ENCODE peak calls at places on chromosome 10, in four cellular contexts. One of them, this sample, is unnamed.

GRCh38 chr10:80132299-80133139 is at the start of gene PLAC9:
- DNase-seq in fibroblast of pulmonary artery: peak; percentile 52
- DNase-seq in nephron progenitor cell: peak; percentile 71
- DNase-seq in ovary: peak; percentile 66
- DNase-seq in this sample: no peak

GRCh38 chr10:118970770-118971169 is 58.7 kb upstream of the NANOS1 start:
- DNase-seq in fibroblast of pulmonary artery: no peak
- DNase-seq in nephron progenitor cell: no peak
- DNase-seq in ovary: no peak
- DNase-seq in this sample: no peak

GRCh38 chr10:6722616-6723004 is 142.5 kb upstream of the PRKCQ start:
- DNase-seq in nephron progenitor cell: no peak
- DNase-seq in ovary: no peak
- DNase-seq in fibroblast of pulmonary artery: peak; percentile 59
- DNase-seq in this sample: peak; percentile 78

GRCh38 chr10:128180843-128181242 is 54.6 kb upstream of the MKI67 start:
- DNase-seq in ovary: no peak
- DNase-seq in nephron progenitor cell: no peak
- DNase-seq in fibroblast of pulmonary artery: no peak
- DNase-seq in this sample: no peak

GRCh38 chr10:47354900-47355299 is 6.7 kb downstream of the RBP3 start:
- DNase-seq in fibroblast of pulmonary artery: no peak
- DNase-seq in nephron progenitor cell: no peak
- DNase-seq in ovary: no peak
- DNase-seq in this sample: no peak

GRCh38 chr10:110610308-110610774 is 33.8 kb upstream of the RBM20 start:
- DNase-seq in fibroblast of pulmonary artery: peak; percentile 58
- DNase-seq in ovary: no peak
- DNase-seq in nephron progenitor cell: peak; percentile 58
- DNase-seq in this sample: peak; percentile 32

GRCh38 chr10:12419279-12419847 is 70.0 kb downstream of the CAMK1D start:
- DNase-seq in nephron progenitor cell: no peak
- DNase-seq in fibroblast of pulmonary artery: peak; percentile 88
- DNase-seq in ovary: no peak
- DNase-seq in this sample: peak; percentile 95

GRCh38 chr10:53737132-53737531 is 964.5 kb upstream of the MBL2 start:
- DNase-seq in nephron progenitor cell: no peak
- DNase-seq in ovary: no peak
- DNase-seq in fibroblast of pulmonary artery: no peak
- DNase-seq in this sample: no peak

GRCh38 chr10:6187278-6187677 is 15.5 kb upstream of the PFKFB3 start:
- DNase-seq in ovary: no peak
- DNase-seq in nephron progenitor cell: no peak
- DNase-seq in fibroblast of pulmonary artery: no peak
- DNase-seq in this sample: no peak

GRCh38 chr10:100483876-100484666 is 21.3 kb downstream of the WNT8B start:
- DNase-seq in fibroblast of pulmonary artery: no peak
- DNase-seq in ovary: no peak
- DNase-seq in nephron progenitor cell: no peak
- DNase-seq in this sample: no peak

GRCh38 chr10:10499839-10500238 is 517.8 kb upstream of the CELF2 start:
- DNase-seq in fibroblast of pulmonary artery: peak; percentile 78
- DNase-seq in ovary: no peak
- DNase-seq in nephron progenitor cell: no peak
- DNase-seq in this sample: peak; percentile 42

GRCh38 chr10:25047902-25048301 is 31.5 kb downstream of the THNSL1 start:
- DNase-seq in fibroblast of pulmonary artery: peak; percentile 88
- DNase-seq in nephron progenitor cell: no peak
- DNase-seq in ovary: no peak
- DNase-seq in this sample: peak; percentile 47

GRCh38 chr10:4947039-4947634 is 16.1 kb upstream of the AKR1C1 start:
- DNase-seq in fibroblast of pulmonary artery: peak; percentile 50
- DNase-seq in nephron progenitor cell: no peak
- DNase-seq in ovary: no peak
- DNase-seq in this sample: no peak

GRCh38 chr10:71766717-71767419 is 6.5 kb downstream of the VSIR start:
- DNase-seq in nephron progenitor cell: no peak
- DNase-seq in fibroblast of pulmonary artery: peak; percentile 93
- DNase-seq in ovary: peak; percentile 82
- DNase-seq in this sample: peak; percentile 79

GRCh38 chr10:45580371-45580770 is 92.2 kb downstream of the ZFAND4 start:
- DNase-seq in ovary: no peak
- DNase-seq in nephron progenitor cell: no peak
- DNase-seq in fibroblast of pulmonary artery: no peak
- DNase-seq in this sample: no peak

GRCh38 chr10:73161079-73161478 is 6.7 kb downstream of the ECD start:
- DNase-seq in fibroblast of pulmonary artery: no peak
- DNase-seq in nephron progenitor cell: no peak
- DNase-seq in ovary: no peak
- DNase-seq in this sample: no peak

GRCh38 chr10:133336131-133337078 is at the start of gene CALY:
- DNase-seq in nephron progenitor cell: peak; percentile 83
- DNase-seq in ovary: no peak
- DNase-seq in fibroblast of pulmonary artery: no peak
- DNase-seq in this sample: no peak

GRCh38 chr10:108787932-108788331 is 1135.4 kb downstream of the XPNPEP1 start:
- DNase-seq in fibroblast of pulmonary artery: peak; percentile 10
- DNase-seq in nephron progenitor cell: no peak
- DNase-seq in ovary: no peak
- DNase-seq in this sample: no peak

GRCh38 chr10:4982764-4983226 is 19.6 kb downstream of the AKR1C1 start:
- DNase-seq in fibroblast of pulmonary artery: peak; percentile 13
- DNase-seq in ovary: no peak
- DNase-seq in nephron progenitor cell: no peak
- DNase-seq in this sample: no peak

GRCh38 chr10:91006001-91006751 is 85.3 kb upstream of the ANKRD1 start:
- DNase-seq in nephron progenitor cell: peak; percentile 62
- DNase-seq in fibroblast of pulmonary artery: peak; percentile 86
- DNase-seq in ovary: peak; percentile 60
- DNase-seq in this sample: peak; percentile 16

GRCh38 chr10:116723428-116724281 is 18.7 kb downstream of the HSPA12A start:
- DNase-seq in ovary: no peak
- DNase-seq in nephron progenitor cell: no peak
- DNase-seq in fibroblast of pulmonary artery: no peak
- DNase-seq in this sample: no peak

GRCh38 chr10:95906675-95907453 is 911 bp upstream of the CC2D2B start:
- DNase-seq in nephron progenitor cell: peak; percentile 36
- DNase-seq in ovary: peak; percentile 46
- DNase-seq in fibroblast of pulmonary artery: peak; percentile 74
- DNase-seq in this sample: peak; percentile 62

GRCh38 chr10:32461203-32461602 is 15.3 kb downstream of the CCDC7 start:
- DNase-seq in fibroblast of pulmonary artery: no peak
- DNase-seq in nephron progenitor cell: no peak
- DNase-seq in ovary: no peak
- DNase-seq in this sample: no peak

GRCh38 chr10:77925795-77926565 is 575 bp downstream of the DLG5 start:
- DNase-seq in nephron progenitor cell: peak; percentile 68
- DNase-seq in ovary: peak; percentile 75
- DNase-seq in fibroblast of pulmonary artery: peak; percentile 32
- DNase-seq in this sample: no peak

GRCh38 chr10:34698979-34699378 is 116.1 kb downstream of the PARD3 start:
- DNase-seq in ovary: no peak
- DNase-seq in fibroblast of pulmonary artery: peak; percentile 66
- DNase-seq in nephron progenitor cell: no peak
- DNase-seq in this sample: no peak

GRCh38 chr10:6342091-6342490 is 139.4 kb downstream of the PFKFB3 start:
- DNase-seq in nephron progenitor cell: no peak
- DNase-seq in ovary: no peak
- DNase-seq in fibroblast of pulmonary artery: no peak
- DNase-seq in this sample: no peak

GRCh38 chr10:124671486-124672075 is 72.6 kb downstream of the FAM53B start:
- DNase-seq in ovary: no peak
- DNase-seq in fibroblast of pulmonary artery: peak; percentile 34
- DNase-seq in nephron progenitor cell: peak; percentile 31
- DNase-seq in this sample: peak; percentile 43
- TF ChIP-seq CTCF in ovary: no peak
- TF ChIP-seq CTCF in fibroblast of pulmonary artery: no peak
- TF ChIP-seq CTCF in nephron progenitor cell: peak; percentile 21
- TF ChIP-seq CTCF in this sample: peak; percentile 64

DNA sequence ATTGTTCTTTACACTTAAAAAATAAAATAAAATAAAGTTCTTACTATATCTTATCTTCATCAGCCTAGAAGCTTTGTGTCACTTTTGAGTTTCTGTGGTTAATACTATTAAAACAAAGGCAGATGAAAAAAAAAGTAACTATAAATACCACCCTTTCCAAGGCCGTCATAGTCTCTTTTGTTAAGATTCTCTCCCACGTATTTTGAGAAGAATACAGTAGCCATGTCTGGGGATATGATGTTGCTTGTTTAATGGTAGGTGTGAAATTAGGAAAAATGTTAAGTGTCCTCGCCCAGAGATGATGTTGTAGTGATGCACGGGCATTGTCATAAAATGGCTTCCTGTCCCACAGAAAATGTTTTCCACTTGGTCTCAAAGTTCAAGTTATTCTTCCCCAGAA is 223.9 kb downstream of the NEBL start:
- DNase-seq in ovary: no peak
- DNase-seq in fibroblast of pulmonary artery: no peak
- DNase-seq in nephron progenitor cell: no peak
- DNase-seq in this sample: no peak
- TF ChIP-seq CTCF in ovary: no peak
- TF ChIP-seq CTCF in fibroblast of pulmonary artery: no peak
- TF ChIP-seq CTCF in nephron progenitor cell: no peak
- TF ChIP-seq CTCF in this sample: no peak

DNA sequence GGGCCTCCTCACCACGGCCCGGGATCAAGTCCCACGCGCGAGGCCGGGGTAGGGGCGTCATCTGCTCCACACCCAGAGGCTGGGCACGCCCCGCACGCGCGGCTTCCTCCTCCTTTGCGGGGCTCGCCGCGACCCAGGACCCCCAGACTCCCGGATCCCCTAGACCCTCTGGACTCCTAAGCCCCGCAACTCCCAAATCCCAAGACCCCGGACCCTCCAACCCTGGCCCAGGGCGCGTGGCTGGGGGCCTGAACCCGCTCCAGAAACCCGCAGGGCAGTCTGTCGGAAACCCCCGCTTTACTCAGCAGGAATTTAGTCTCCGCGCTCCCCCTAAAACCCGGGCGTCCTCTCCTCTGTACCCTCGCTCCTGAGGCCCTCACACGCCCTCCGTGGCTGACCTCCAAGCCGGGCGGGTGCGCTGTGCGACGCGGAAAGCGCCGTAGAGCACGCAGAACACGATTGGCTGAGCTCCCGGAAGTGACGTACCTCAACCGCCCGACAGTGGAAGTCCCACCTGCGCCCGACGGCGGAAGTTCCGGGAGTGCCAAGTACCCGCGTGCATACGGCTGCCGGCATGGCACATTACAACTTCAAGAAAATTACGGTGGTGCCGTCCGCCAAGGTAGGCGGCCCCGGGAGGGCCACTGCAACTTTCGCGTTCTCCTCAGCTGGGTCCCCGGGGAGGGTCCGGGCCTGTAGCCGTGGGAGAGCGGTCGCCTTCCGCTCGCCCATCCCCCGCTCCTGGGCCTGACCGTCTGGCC is at the start of gene GTPBP4:
- DNase-seq in nephron progenitor cell: peak; percentile 93
- DNase-seq in ovary: peak; percentile 99
- DNase-seq in fibroblast of pulmonary artery: peak; percentile 98
- DNase-seq in this sample: peak; percentile 81
- TF ChIP-seq CTCF in nephron progenitor cell: no peak
- TF ChIP-seq CTCF in ovary: no peak
- TF ChIP-seq CTCF in fibroblast of pulmonary artery: no peak
- TF ChIP-seq CTCF in this sample: peak; percentile 75

GRCh38 chr10:103193820-103194529 is 903 bp upstream of the NT5C2 start:
- DNase-seq in ovary: no peak
- DNase-seq in nephron progenitor cell: no peak
- DNase-seq in fibroblast of pulmonary artery: peak; percentile 83
- DNase-seq in this sample: peak; percentile 34
- TF ChIP-seq CTCF in ovary: no peak
- TF ChIP-seq CTCF in nephron progenitor cell: no peak
- TF ChIP-seq CTCF in fibroblast of pulmonary artery: no peak
- TF ChIP-seq CTCF in this sample: no peak

GRCh38 chr10:49620286-49620810 is 6.5 kb downstream of the CHAT start:
- DNase-seq in ovary: peak; percentile 13
- DNase-seq in fibroblast of pulmonary artery: no peak
- DNase-seq in nephron progenitor cell: no peak
- DNase-seq in this sample: no peak

GRCh38 chr10:49624629-49625028 is 10.8 kb downstream of the CHAT start:
- DNase-seq in ovary: no peak
- DNase-seq in nephron progenitor cell: no peak
- DNase-seq in fibroblast of pulmonary artery: no peak
- DNase-seq in this sample: no peak

GRCh38 chr10:49621561-49621960 is 7.7 kb downstream of the CHAT start:
- DNase-seq in fibroblast of pulmonary artery: no peak
- DNase-seq in nephron progenitor cell: no peak
- DNase-seq in ovary: no peak
- DNase-seq in this sample: no peak

GRCh38 chr10:49620841-49621378 is 7.1 kb downstream of the CHAT start:
- DNase-seq in fibroblast of pulmonary artery: no peak
- DNase-seq in nephron progenitor cell: no peak
- DNase-seq in ovary: peak; percentile 2
- DNase-seq in this sample: no peak

GRCh38 chr10:49622426-49623425 is 8.9 kb downstream of the CHAT start:
- DNase-seq in fibroblast of pulmonary artery: no peak
- DNase-seq in ovary: peak; percentile 7
- DNase-seq in nephron progenitor cell: no peak
- DNase-seq in this sample: no peak
- TF ChIP-seq CTCF in fibroblast of pulmonary artery: no peak
- TF ChIP-seq CTCF in ovary: no peak
- TF ChIP-seq CTCF in nephron progenitor cell: no peak
- TF ChIP-seq CTCF in this sample: no peak

This sample was measured in foreskin keratinocyte.